ENCODE peak calls at places on chromosomes 16 and 17, in eight cellular contexts. R, B, Q, X, J, L, O and Z are unnamed samples.

GRCh38 chr17:79659376-79659775 is 48.5 kb upstream of the RBFOX3 start:
- DNase-seq in O (peak), B (no peak), R (no peak), Q (no peak), L (no peak), X (no peak), J (no peak), Z (no peak)

GRCh38 chr17:42682400-42683384 is at the start of gene CNTNAP1:
- DNase-seq in Q (no peak), B (peak), O (peak), R (no peak), L (peak), X (peak), J (peak), Z (peak)

GRCh38 chr17:67531291-67531690 is 154.2 kb downstream of the PITPNC1 start:
- DNase-seq in L (no peak), Q (no peak), X (no peak), O (no peak), R (no peak), J (no peak), B (peak), Z (no peak)

GRCh38 chr17:76643553-76644148 is at the start of gene ST6GALNAC1:
- DNase-seq in L (no peak), Q (no peak), J (peak), R (no peak), X (no peak), O (no peak), B (peak), Z (peak)

GRCh38 chr17:79592641-79593040 is 18.2 kb downstream of the RBFOX3 start:
- DNase-seq in L (no peak), O (no peak), J (no peak), R (no peak), B (no peak), X (no peak), Q (no peak), Z (no peak)

GRCh38 chr17:76261421-76262215 is 3.5 kb upstream of the UBALD2 start:
- DNase-seq in X (no peak), Q (no peak), L (no peak), J (no peak), B (no peak), O (no peak), R (no peak), Z (no peak)

GRCh38 chr17:27542841-27543463 is 86.7 kb downstream of the KSR1 start:
- DNase-seq in X (no peak), L (no peak), B (no peak), O (no peak), J (no peak), Q (no peak), R (no peak), Z (peak)

GRCh38 chr17:75645889-75646625 is 12.8 kb downstream of the SMIM5 start:
- DNase-seq in Q (peak), R (no peak), O (no peak), L (peak), J (peak), B (no peak), X (peak), Z (peak)

GRCh38 chr16:15746332-15746731 is 96.3 kb downstream of the NDE1 start:
- DNase-seq in Q (no peak), O (no peak), L (no peak), X (no peak), B (no peak), J (no peak), R (no peak), Z (no peak)

GRCh38 chr17:76934561-76935320 is 66.5 kb downstream of the MGAT5B start:
- DNase-seq in J (no peak), B (no peak), R (no peak), L (no peak), Q (no peak), X (no peak), O (no peak), Z (no peak)

GRCh38 chr16:66863707-66864106 is 16.6 kb upstream of the PDP2 start:
- DNase-seq in L (no peak), J (no peak), B (no peak), O (no peak), R (no peak), Q (no peak), X (no peak), Z (no peak)

GRCh38 chr17:19728114-19728495 is 11.7 kb upstream of the SLC47A2 start:
- DNase-seq in L (peak), O (no peak), X (no peak), J (peak), B (peak), Q (no peak), R (no peak), Z (peak)

GRCh38 chr16:56931253-56931768 is 631 bp upstream of the HERPUD1 start:
- DNase-seq in B (no peak), R (no peak), O (no peak), J (no peak), Q (no peak), L (no peak), X (no peak), Z (no peak)

GRCh38 chr17:41907633-41908539 is 10.9 kb downstream of the ACLY start:
- DNase-seq in B (no peak), J (peak), Q (peak), O (no peak), X (peak), L (no peak), R (no peak), Z (no peak)